ENCODE peak calls at places on chromosomes 7 and 10, in six cellular contexts. A is T-cell; I is NCI-H748 treated with DMSO at 0.1 percent for 48 hours; Q is AG09309; J is hypothalamus; H is stimulated activated CD4-positive, alpha-beta T cell treated with anti-CD3 and anti-CD28 coated beads, Interleukin-2, amount 100 ng/mL, for 48 hours. T is an unnamed sample.

GRCh38 chr10:22607261-22607660 is 107.1 kb downstream of the PIP4K2A start:
- DNase-seq in A (no peak), I (no peak), Q (no peak), J (no peak), H (no peak), T (no peak)

GRCh38 chr10:6766061-6766460 is 186.0 kb upstream of the PRKCQ start:
- DNase-seq in A (no peak), I (no peak), Q (peak; percentile 67), J (no peak), H (no peak), T (no peak)

GRCh38 chr7:55588379-55588699 is 16.0 kb upstream of the VOPP1 start:
- DNase-seq in A (no peak), I (no peak), Q (no peak), J (no peak), H (no peak), T (no peak)

GRCh38 chr10:110562348-110562747 is 5.1 kb upstream of the SMC3 start:
- DNase-seq in A (no peak), I (no peak), Q (no peak), J (no peak), H (no peak), T (no peak)

GRCh38 chr7:16975712-16976111 is 93.9 kb upstream of the AGR3 start:
- DNase-seq in A (no peak), I (no peak), Q (no peak), J (no peak), H (no peak), T (peak; percentile 28)

GRCh38 chr7:45869426-45869825 is 3.5 kb downstream of the CCDC201 start:
- DNase-seq in A (no peak), I (no peak), Q (no peak), J (no peak), H (no peak), T (no peak)

GRCh38 chr7:101812595-101812994 is 4.8 kb upstream of the CUX1 start:
- DNase-seq in A (no peak), I (no peak), Q (no peak), J (no peak), H (no peak), T (no peak)

GRCh38 chr10:116826803-116827202 is 22.5 kb upstream of the ENO4 start:
- DNase-seq in A (no peak), I (no peak), Q (peak; percentile 43), J (no peak), H (no peak), T (no peak)

GRCh38 chr7:50690541-50691011 is 92.1 kb downstream of the GRB10 start:
- DNase-seq in A (no peak), I (peak; percentile 15), Q (no peak), J (no peak), H (no peak), T (no peak)

GRCh38 chr7:151237244-151238189 is 5.2 kb downstream of the CHPF2 start:
- DNase-seq in A (no peak), I (no peak), Q (no peak), J (no peak), H (no peak), T (no peak)

GRCh38 chr7:27095897-27096755 is at the start of gene HOXA1:
- DNase-seq in A (peak; percentile 66), I (peak; percentile 72), Q (peak; percentile 62), J (no peak), H (peak; percentile 48), T (peak; percentile 83)

GRCh38 chr7:91883676-91884362 is 3.3 kb upstream of the MTERF1 start:
- DNase-seq in A (no peak), I (no peak), Q (no peak), J (no peak), H (no peak), T (no peak)

GRCh38 chr7:149546331-149546730 is 48.7 kb upstream of the ZNF746 start:
- DNase-seq in A (no peak), I (no peak), Q (no peak), J (no peak), H (no peak), T (no peak)

GRCh38 chr7:20783716-20784310 is 2.9 kb downstream of the SP8 start:
- DNase-seq in A (no peak), I (no peak), Q (no peak), J (no peak), H (no peak), T (no peak)

GRCh38 chr10:132433671-132434340 is 36.8 kb downstream of the PWWP2B start:
- DNase-seq in A (no peak), I (no peak), Q (no peak), J (no peak), H (no peak), T (no peak)

GRCh38 chr7:76302299-76303056 is at the start of gene HSPB1:
- DNase-seq in A (peak; percentile 48), I (peak; percentile 44), Q (no peak), J (peak; percentile 76), H (peak; percentile 33), T (peak; percentile 32)

GRCh38 chr7:156778668-156779067 is 114.3 kb downstream of the LMBR1 start:
- DNase-seq in A (no peak), I (no peak), Q (no peak), J (no peak), H (no peak), T (no peak)

GRCh38 chr7:55545496-55545895 is 26.8 kb downstream of the VOPP1 start:
- DNase-seq in A (no peak), I (no peak), Q (no peak), J (no peak), H (no peak), T (no peak)

GRCh38 chr10:46006219-46006618 is 24.2 kb downstream of the NCOA4 start:
- DNase-seq in A (no peak), I (no peak), Q (peak; percentile 75), J (no peak), H (no peak), T (no peak)

GRCh38 chr10:102627141-102627445 is 17.2 kb upstream of the TRIM8 start:
- DNase-seq in A (no peak), I (no peak), Q (no peak), J (no peak), H (no peak), T (no peak)

GRCh38 chr10:22427890-22428571 is 82.7 kb downstream of the SPAG6 start:
- DNase-seq in A (no peak), I (peak; percentile 81), Q (peak; percentile 87), J (no peak), H (no peak), T (no peak)

GRCh38 chr10:24465124-24465874 is 256.4 kb downstream of the KIAA1217 start:
- DNase-seq in A (no peak), I (no peak), Q (peak; percentile 93), J (no peak), H (no peak), T (no peak)

GRCh38 chr7:29231671-29232267 is 37.2 kb downstream of the CHN2 start:
- DNase-seq in A (no peak), I (no peak), Q (no peak), J (no peak), H (no peak), T (no peak)

GRCh38 chr10:119395287-119396007 is 147.1 kb downstream of the RGS10 start:
- DNase-seq in A (no peak), I (no peak), Q (no peak), J (peak; percentile 17), H (no peak), T (no peak)

GRCh38 chr10:71302874-71303568 is 16.0 kb upstream of the SLC29A3 start:
- DNase-seq in A (no peak), I (peak; percentile 9), Q (no peak), J (no peak), H (no peak), T (peak; percentile 53)

GRCh38 chr7:25386311-25386744 is 158.0 kb upstream of the NPVF start:
- DNase-seq in A (no peak), I (no peak), Q (no peak), J (no peak), H (no peak), T (no peak)

GRCh38 chr10:128576916-128577670 is 450.9 kb upstream of the MKI67 start:
- DNase-seq in A (no peak), I (no peak), Q (no peak), J (no peak), H (no peak), T (no peak)

GRCh38 chr7:505171-505570 is 14.5 kb downstream of the PDGFA start:
- DNase-seq in A (no peak), I (no peak), Q (no peak), J (no peak), H (no peak), T (no peak)

GRCh38 chr10:97390096-97390495 is 11.0 kb downstream of the RRP12 start:
- DNase-seq in A (no peak), I (no peak), Q (no peak), J (no peak), H (no peak), T (no peak)

GRCh38 chr10:22230331-22230833 is 12.6 kb upstream of the EBLN1 start:
- DNase-seq in A (no peak), I (peak; percentile 65), Q (no peak), J (no peak), H (no peak), T (no peak)

GRCh38 chr7:2193120-2193519 is 39.6 kb downstream of the MAD1L1 start:
- DNase-seq in A (no peak), I (peak; percentile 90), Q (no peak), J (no peak), H (no peak), T (no peak)

GRCh38 chr10:73876971-73877370 is 2.6 kb upstream of the CAMK2G start:
- DNase-seq in A (no peak), I (no peak), Q (no peak), J (no peak), H (no peak), T (no peak)